ENCODE peak calls at places on chromosomes 13 and 19, in eight cellular contexts. R is lower lobe of right lung, A is ascending aorta, I is vagina, F is IMR-90, X is cardiac muscle cell, W is left lung, T is AG04450. Z is an unnamed sample.

GRCh38 chr13:33140161-33140560 is 123.9 kb downstream of the KL start:
- DNase-seq in R (no peak), A (no peak), I (no peak), F (peak; percentile 35), X (no peak), W (no peak), T (no peak), Z (peak; percentile 18)

GRCh38 chr19:6047741-6048231 is 62.5 kb downstream of the RFX2 start:
- DNase-seq in R (no peak), A (no peak), I (no peak), F (peak; percentile 52), X (peak; percentile 70), W (no peak), T (no peak), Z (peak; percentile 39)

GRCh38 chr19:12937243-12938053 is 961 bp upstream of the CALR start:
- DNase-seq in R (no peak), A (no peak), I (no peak), F (no peak), X (peak; percentile 38), W (no peak), T (no peak), Z (no peak)

GRCh38 chr13:100794575-100794974 is 120.0 kb upstream of the TMTC4 start:
- DNase-seq in R (no peak), A (no peak), I (no peak), F (no peak), X (no peak), W (no peak), T (no peak), Z (no peak)

GRCh38 chr19:47094557-47095517 is 18.7 kb downstream of the ZC3H4 start:
- DNase-seq in R (peak; percentile 85), A (no peak), I (no peak), F (no peak), X (no peak), W (peak; percentile 88), T (no peak), Z (peak; percentile 45)

GRCh38 chr19:13234518-13234917 is 84.3 kb downstream of the IER2 start:
- DNase-seq in R (peak; percentile 59), A (no peak), I (no peak), F (no peak), X (peak; percentile 44), W (no peak), T (no peak), Z (peak; percentile 9)

GRCh38 chr19:55546822-55547614 is 1.7 kb upstream of the SBK3 start:
- DNase-seq in R (peak; percentile 89), A (peak; percentile 70), I (no peak), F (peak; percentile 84), X (no peak), W (peak; percentile 87), T (peak; percentile 43), Z (peak; percentile 93)

GRCh38 chr13:48487968-48488367 is 44.9 kb downstream of the RCBTB2 start:
- DNase-seq in R (no peak), A (no peak), I (no peak), F (no peak), X (no peak), W (no peak), T (no peak), Z (no peak)

GRCh38 chr13:99339736-99340392 is 32.7 kb upstream of the GPR183 start:
- DNase-seq in R (no peak), A (no peak), I (no peak), F (peak; percentile 72), X (no peak), W (no peak), T (no peak), Z (peak; percentile 48)

GRCh38 chr13:92657565-92657964 is 569.0 kb upstream of the GPC6 start:
- DNase-seq in R (no peak), A (no peak), I (no peak), F (peak; percentile 1), X (no peak), W (no peak), T (no peak), Z (peak; percentile 2)

GRCh38 chr13:95535243-95535642 is 17.3 kb upstream of the CLDN10 start:
- DNase-seq in R (no peak), A (no peak), I (no peak), F (peak; percentile 73), X (no peak), W (no peak), T (no peak), Z (peak; percentile 63)

GRCh38 chr19:1233361-1233667 is 4.5 kb downstream of the CBARP start:
- DNase-seq in R (peak; percentile 76), A (no peak), I (no peak), F (no peak), X (no peak), W (no peak), T (no peak), Z (no peak)

GRCh38 chr19:1232231-1232637 is 5.6 kb downstream of the CBARP start:
- DNase-seq in R (no peak), A (no peak), I (no peak), F (no peak), X (peak; percentile 70), W (no peak), T (no peak), Z (no peak)

GRCh38 chr19:1230585-1231489 is 7.0 kb downstream of the CBARP start:
- DNase-seq in R (no peak), A (no peak), I (no peak), F (no peak), X (no peak), W (no peak), T (no peak), Z (no peak)

GRCh38 chr19:1232652-1233360 is 5.0 kb downstream of the CBARP start:
- DNase-seq in R (no peak), A (no peak), I (no peak), F (peak; percentile 72), X (no peak), W (no peak), T (no peak), Z (peak; percentile 64)

GRCh38 chr19:1231729-1232128 is 6.1 kb downstream of the CBARP start:
- DNase-seq in R (no peak), A (no peak), I (no peak), F (no peak), X (no peak), W (no peak), T (no peak), Z (no peak)
- H3K27ac ChIP-seq in R (no peak overlapping the region), A (no peak overlapping the region), I (no peak overlapping the region), F (no peak overlapping the region), X (peak overlapping the region; percentile 81), W (no peak overlapping the region), T (no peak overlapping the region), Z (no peak overlapping the region)

GRCh38 chr13:110010433-110011135 is 224.2 kb upstream of the IRS2 start:
- DNase-seq in R (no peak), A (no peak), I (no peak), F (peak; percentile 63), X (no peak), W (no peak), T (no peak), Z (peak; percentile 81)
- H3K27ac ChIP-seq in R (no peak overlapping the region), A (no peak overlapping the region), I (no peak overlapping the region), F (no peak overlapping the region), X (peak overlapping the region; percentile 40), W (no peak overlapping the region), T (no peak overlapping the region), Z (no peak overlapping the region)

GRCh38 chr13:112826565-112826964 is 136.7 kb downstream of the ATP11A start:
- DNase-seq in R (no peak), A (no peak), I (no peak), F (no peak), X (no peak), W (no peak), T (no peak), Z (no peak)
- H3K27ac ChIP-seq in R (no peak overlapping the region), A (no peak overlapping the region), I (no peak overlapping the region), F (no peak overlapping the region), X (no peak overlapping the region), W (no peak overlapping the region), T (no peak overlapping the region), Z (no peak overlapping the region)

DNA sequence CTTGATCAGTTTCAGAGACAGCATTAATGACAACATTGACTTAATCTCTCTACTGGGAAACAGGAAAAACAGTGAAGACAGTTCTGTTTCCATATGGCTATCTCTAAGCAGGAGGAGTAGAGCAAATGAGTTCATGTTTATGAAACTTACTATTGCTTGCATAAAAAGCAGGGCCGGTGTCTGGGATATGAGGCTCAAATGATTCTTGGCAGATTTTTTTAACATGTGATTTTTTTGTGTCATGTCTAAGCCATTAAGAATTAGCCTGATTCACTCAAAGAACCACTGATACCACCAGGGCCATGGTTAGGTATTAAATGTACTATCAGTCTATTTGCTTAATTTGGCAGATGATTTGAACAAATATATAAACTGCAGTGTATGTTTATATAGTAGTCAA is 141.8 kb downstream of the SLC7A1 start:
- DNase-seq in R (no peak), A (no peak), I (no peak), F (no peak), X (no peak), W (no peak), T (no peak), Z (no peak)
- H3K27ac ChIP-seq in R (no peak overlapping the region), A (no peak overlapping the region), I (no peak overlapping the region), F (no peak overlapping the region), X (peak overlapping the region; percentile 6), W (no peak overlapping the region), T (no peak overlapping the region), Z (no peak overlapping the region)

DNA sequence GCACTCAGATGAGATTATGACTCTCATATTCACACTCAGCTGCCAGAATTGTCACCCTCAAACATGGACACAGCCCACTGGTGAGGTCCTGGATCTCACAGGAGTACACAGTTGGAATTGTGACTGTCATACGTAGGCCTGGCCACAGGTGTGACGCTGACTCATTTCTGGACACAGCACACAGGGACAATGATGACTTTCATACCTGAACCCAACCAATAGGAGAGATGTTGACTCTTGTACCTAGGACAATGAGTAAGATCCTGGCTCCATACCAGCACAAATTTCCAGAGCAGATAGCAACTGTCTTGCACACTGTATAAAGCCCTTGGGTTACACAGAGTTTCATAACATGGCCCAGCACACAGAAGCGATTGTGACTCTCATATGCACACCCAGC is 46.4 kb downstream of the ZNF85 start:
- DNase-seq in R (no peak), A (no peak), I (no peak), F (no peak), X (no peak), W (no peak), T (no peak), Z (no peak)
- H3K27ac ChIP-seq in R (no peak overlapping the region), A (no peak overlapping the region), I (no peak overlapping the region), F (no peak overlapping the region), X (no peak overlapping the region), W (no peak overlapping the region), T (no peak overlapping the region), Z (no peak overlapping the region)

DNA sequence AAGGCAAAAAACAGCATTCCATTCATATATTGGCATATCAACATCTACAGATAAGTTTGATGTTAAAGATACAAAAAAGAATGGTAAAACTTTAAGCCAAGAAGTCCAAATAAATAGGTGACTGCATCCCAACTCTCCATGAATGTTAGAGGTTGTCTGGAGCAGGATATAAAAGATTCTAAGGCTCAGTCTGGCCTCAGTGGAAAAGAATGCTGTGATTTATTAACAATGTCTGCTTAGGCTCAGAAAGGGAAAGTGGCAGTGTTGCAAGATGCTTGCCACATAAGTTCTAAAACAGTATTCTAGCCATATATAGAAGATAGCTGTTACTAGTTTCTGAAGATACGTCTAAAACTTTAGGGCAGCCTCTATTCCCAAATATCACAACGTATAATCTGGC is 179.8 kb upstream of the NBEA start:
- DNase-seq in R (no peak), A (no peak), I (no peak), F (no peak), X (no peak), W (no peak), T (no peak), Z (peak; percentile 11)
- H3K27ac ChIP-seq in R (no peak overlapping the region), A (no peak overlapping the region), I (peak overlapping the region; percentile 39), F (no peak overlapping the region), X (no peak overlapping the region), W (no peak overlapping the region), T (no peak overlapping the region), Z (no peak overlapping the region)

Z was measured in fibroblast of lung.